ENCODE peak calls at places on chromosomes 2 and 18, in five cellular contexts. One of them, this sample, is unnamed.

GRCh38 chr2:32787207-32787606 is 159.4 kb downstream of the TTC27 start:
- DNase-seq in HepG2: no peak
- DNase-seq in fibroblast of lung: no peak
- DNase-seq in MM.1S: no peak
- DNase-seq in neural progenitor cell: no peak
- DNase-seq in this sample: no peak

GRCh38 chr2:201999289-201999688 is 34.4 kb upstream of the FZD7 start:
- DNase-seq in neural progenitor cell: no peak
- DNase-seq in HepG2: no peak
- DNase-seq in MM.1S: no peak
- DNase-seq in fibroblast of lung: peak; percentile 57
- DNase-seq in this sample: no peak

GRCh38 chr2:71938108-71938507 is 209.6 kb downstream of the CYP26B1 start:
- DNase-seq in fibroblast of lung: no peak
- DNase-seq in HepG2: no peak
- DNase-seq in MM.1S: no peak
- DNase-seq in neural progenitor cell: no peak
- DNase-seq in this sample: no peak

GRCh38 chr2:111202266-111203040 is 81.7 kb downstream of the BCL2L11 start:
- DNase-seq in fibroblast of lung: peak; percentile 59
- DNase-seq in neural progenitor cell: no peak
- DNase-seq in HepG2: no peak
- DNase-seq in MM.1S: no peak
- DNase-seq in this sample: no peak

GRCh38 chr2:73919596-73920228 is 7.0 kb upstream of the DGUOK start:
- DNase-seq in HepG2: no peak
- DNase-seq in MM.1S: no peak
- DNase-seq in neural progenitor cell: no peak
- DNase-seq in fibroblast of lung: no peak
- DNase-seq in this sample: no peak

GRCh38 chr2:226544581-226545210 is 254.9 kb downstream of the IRS1 start:
- DNase-seq in fibroblast of lung: peak; percentile 43
- DNase-seq in HepG2: no peak
- DNase-seq in MM.1S: no peak
- DNase-seq in neural progenitor cell: no peak
- DNase-seq in this sample: no peak

GRCh38 chr2:120283649-120284048 is 31.0 kb downstream of the RALB start:
- DNase-seq in fibroblast of lung: peak; percentile 49
- DNase-seq in MM.1S: no peak
- DNase-seq in neural progenitor cell: peak; percentile 58
- DNase-seq in HepG2: peak; percentile 65
- DNase-seq in this sample: peak; percentile 88

GRCh38 chr2:62550466-62550865 is 44.5 kb upstream of the TMEM17 start:
- DNase-seq in neural progenitor cell: no peak
- DNase-seq in MM.1S: no peak
- DNase-seq in HepG2: no peak
- DNase-seq in fibroblast of lung: no peak
- DNase-seq in this sample: no peak

GRCh38 chr18:44643004-44643403 is 37.7 kb upstream of the SETBP1 start:
- DNase-seq in fibroblast of lung: no peak
- DNase-seq in neural progenitor cell: no peak
- DNase-seq in MM.1S: no peak
- DNase-seq in HepG2: no peak
- DNase-seq in this sample: no peak

GRCh38 chr2:150046211-150046610 is 441.3 kb downstream of the RND3 start:
- DNase-seq in HepG2: no peak
- DNase-seq in neural progenitor cell: no peak
- DNase-seq in fibroblast of lung: no peak
- DNase-seq in MM.1S: no peak
- DNase-seq in this sample: no peak

GRCh38 chr18:38751211-38751610 is 1185.6 kb upstream of the CELF4 start:
- DNase-seq in fibroblast of lung: no peak
- DNase-seq in MM.1S: no peak
- DNase-seq in HepG2: no peak
- DNase-seq in neural progenitor cell: no peak
- DNase-seq in this sample: no peak

GRCh38 chr2:109164739-109165221 is 35.8 kb downstream of the SH3RF3 start:
- DNase-seq in HepG2: no peak
- DNase-seq in MM.1S: no peak
- DNase-seq in neural progenitor cell: no peak
- DNase-seq in fibroblast of lung: peak; percentile 75
- DNase-seq in this sample: no peak

GRCh38 chr2:141641462-141641861 is 489.4 kb downstream of the LRP1B start:
- DNase-seq in neural progenitor cell: no peak
- DNase-seq in HepG2: no peak
- DNase-seq in fibroblast of lung: peak; percentile 31
- DNase-seq in MM.1S: no peak
- DNase-seq in this sample: no peak

GRCh38 chr18:77815666-77816338 is 566.2 kb downstream of the GALR1 start:
- DNase-seq in neural progenitor cell: no peak
- DNase-seq in fibroblast of lung: no peak
- DNase-seq in MM.1S: peak; percentile 11
- DNase-seq in HepG2: no peak
- DNase-seq in this sample: no peak

GRCh38 chr18:702957-703659 is 9.3 kb downstream of the ENOSF1 start:
- DNase-seq in neural progenitor cell: no peak
- DNase-seq in HepG2: peak; percentile 79
- DNase-seq in MM.1S: no peak
- DNase-seq in fibroblast of lung: peak; percentile 80
- DNase-seq in this sample: no peak

GRCh38 chr2:136235451-136236418 is 117.8 kb upstream of the CXCR4 start:
- DNase-seq in HepG2: peak; percentile 35
- DNase-seq in neural progenitor cell: no peak
- DNase-seq in MM.1S: no peak
- DNase-seq in fibroblast of lung: peak; percentile 14
- DNase-seq in this sample: no peak

GRCh38 chr18:63098014-63098981 is 221.3 kb downstream of the BCL2 start:
- DNase-seq in neural progenitor cell: no peak
- DNase-seq in HepG2: no peak
- DNase-seq in fibroblast of lung: no peak
- DNase-seq in MM.1S: peak; percentile 83
- DNase-seq in this sample: no peak

GRCh38 chr2:127663566-127664064 is 11.7 kb downstream of the LIMS2 start:
- DNase-seq in fibroblast of lung: no peak
- DNase-seq in HepG2: no peak
- DNase-seq in MM.1S: no peak
- DNase-seq in neural progenitor cell: no peak
- DNase-seq in this sample: no peak

GRCh38 chr2:53131416-53131815 is 636.2 kb upstream of the CHAC2 start:
- DNase-seq in fibroblast of lung: peak; percentile 18
- DNase-seq in neural progenitor cell: no peak
- DNase-seq in HepG2: no peak
- DNase-seq in MM.1S: no peak
- DNase-seq in this sample: peak; percentile 17

GRCh38 chr2:167814881-167815718 is 432.3 kb downstream of the STK39 start:
- DNase-seq in fibroblast of lung: no peak
- DNase-seq in MM.1S: no peak
- DNase-seq in HepG2: peak; percentile 100
- DNase-seq in neural progenitor cell: no peak
- DNase-seq in this sample: no peak

GRCh38 chr2:129396980-129397599 is 582.4 kb upstream of the RAB6C start:
- DNase-seq in fibroblast of lung: peak; percentile 11
- DNase-seq in MM.1S: peak; percentile 46
- DNase-seq in HepG2: peak; percentile 45
- DNase-seq in neural progenitor cell: peak; percentile 71
- DNase-seq in this sample: peak; percentile 80

GRCh38 chr18:76232010-76232409 is 263.0 kb downstream of the ZNF516 start:
- DNase-seq in neural progenitor cell: no peak
- DNase-seq in fibroblast of lung: no peak
- DNase-seq in MM.1S: no peak
- DNase-seq in HepG2: no peak
- DNase-seq in this sample: no peak

GRCh38 chr18:79877163-79878091 is 74.0 kb downstream of the SLC66A2 start:
- DNase-seq in MM.1S: no peak
- DNase-seq in HepG2: no peak
- DNase-seq in fibroblast of lung: no peak
- DNase-seq in neural progenitor cell: peak; percentile 54
- DNase-seq in this sample: no peak

GRCh38 chr2:46800625-46801024 is 115.0 kb downstream of the MCFD2 start:
- DNase-seq in MM.1S: no peak
- DNase-seq in neural progenitor cell: no peak
- DNase-seq in fibroblast of lung: no peak
- DNase-seq in HepG2: no peak
- DNase-seq in this sample: no peak

GRCh38 chr2:235936493-235936892 is 231.7 kb downstream of the GBX2 start:
- DNase-seq in neural progenitor cell: peak; percentile 43
- DNase-seq in MM.1S: no peak
- DNase-seq in fibroblast of lung: no peak
- DNase-seq in HepG2: peak; percentile 25
- DNase-seq in this sample: peak; percentile 71

GRCh38 chr18:10376735-10377134 is 77.7 kb upstream of the APCDD1 start:
- DNase-seq in neural progenitor cell: no peak
- DNase-seq in HepG2: no peak
- DNase-seq in MM.1S: no peak
- DNase-seq in fibroblast of lung: no peak
- DNase-seq in this sample: no peak

GRCh38 chr18:77106331-77106730 is 26.3 kb downstream of the MBP start:
- DNase-seq in fibroblast of lung: no peak
- DNase-seq in neural progenitor cell: no peak
- DNase-seq in HepG2: no peak
- DNase-seq in MM.1S: no peak
- DNase-seq in this sample: no peak

GRCh38 chr18:51133580-51134160 is 63.8 kb downstream of the MEX3C start:
- DNase-seq in MM.1S: no peak
- DNase-seq in HepG2: peak; percentile 41
- DNase-seq in neural progenitor cell: no peak
- DNase-seq in fibroblast of lung: peak; percentile 1
- DNase-seq in this sample: no peak

GRCh38 chr18:31723998-31724711 is 36.5 kb downstream of the SLC25A52 start:
- DNase-seq in neural progenitor cell: no peak
- DNase-seq in HepG2: no peak
- DNase-seq in fibroblast of lung: peak; percentile 18
- DNase-seq in MM.1S: no peak
- DNase-seq in this sample: no peak

GRCh38 chr2:160658851-160659250 is 165.2 kb upstream of the RBMS1 start:
- DNase-seq in fibroblast of lung: no peak
- DNase-seq in neural progenitor cell: no peak
- DNase-seq in MM.1S: no peak
- DNase-seq in HepG2: no peak
- DNase-seq in this sample: no peak

DNA sequence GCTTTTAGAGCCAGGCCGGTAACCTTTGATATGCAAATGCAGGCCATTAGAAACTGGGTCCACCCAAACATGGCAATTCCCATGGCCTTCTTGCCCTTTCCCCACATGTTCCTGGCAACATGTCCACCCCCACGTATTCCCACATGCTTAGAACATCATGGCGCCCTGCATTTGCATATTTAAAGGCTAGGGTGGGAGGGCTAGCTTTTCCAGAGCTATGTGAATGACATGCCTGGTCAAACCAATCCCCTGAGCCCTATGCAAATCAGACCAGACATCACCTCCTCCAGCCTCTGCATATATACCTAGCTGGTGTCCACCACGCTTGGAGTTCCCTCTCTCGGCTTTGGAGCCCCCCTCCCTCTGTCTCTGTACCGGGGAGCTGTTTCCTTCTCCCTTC is 481.9 kb downstream of the CDH2 start:
- DNase-seq in HepG2: no peak
- DNase-seq in fibroblast of lung: no peak
- DNase-seq in neural progenitor cell: no peak
- DNase-seq in MM.1S: no peak
- DNase-seq in this sample: peak; percentile 27
- H2AFZ ChIP-seq in HepG2: no peak overlapping the region
- H2AFZ ChIP-seq in fibroblast of lung: no peak overlapping the region
- H2AFZ ChIP-seq in neural progenitor cell: peak overlapping the region; percentile 15
- H2AFZ ChIP-seq in MM.1S: no peak overlapping the region
- H2AFZ ChIP-seq in this sample: no peak overlapping the region

GRCh38 chr2:134737671-134738070 is 18.9 kb upstream of the TMEM163 start:
- DNase-seq in neural progenitor cell: no peak
- DNase-seq in MM.1S: no peak
- DNase-seq in fibroblast of lung: no peak
- DNase-seq in HepG2: no peak
- DNase-seq in this sample: no peak
- H2AFZ ChIP-seq in neural progenitor cell: no peak overlapping the region
- H2AFZ ChIP-seq in MM.1S: no peak overlapping the region
- H2AFZ ChIP-seq in fibroblast of lung: no peak overlapping the region
- H2AFZ ChIP-seq in HepG2: no peak overlapping the region
- H2AFZ ChIP-seq in this sample: no peak overlapping the region

GRCh38 chr2:227939271-227940027 is 68.0 kb downstream of the DAW1 start:
- DNase-seq in MM.1S: peak; percentile 48
- DNase-seq in HepG2: peak; percentile 60
- DNase-seq in neural progenitor cell: peak; percentile 83
- DNase-seq in fibroblast of lung: peak; percentile 56
- DNase-seq in this sample: peak; percentile 75
- H2AFZ ChIP-seq in MM.1S: no peak overlapping the region
- H2AFZ ChIP-seq in HepG2: peak overlapping the region; percentile 58
- H2AFZ ChIP-seq in neural progenitor cell: peak overlapping the region; percentile 99
- H2AFZ ChIP-seq in fibroblast of lung: peak overlapping the region; percentile 22
- H2AFZ ChIP-seq in this sample: peak overlapping the region; percentile 85

DNA sequence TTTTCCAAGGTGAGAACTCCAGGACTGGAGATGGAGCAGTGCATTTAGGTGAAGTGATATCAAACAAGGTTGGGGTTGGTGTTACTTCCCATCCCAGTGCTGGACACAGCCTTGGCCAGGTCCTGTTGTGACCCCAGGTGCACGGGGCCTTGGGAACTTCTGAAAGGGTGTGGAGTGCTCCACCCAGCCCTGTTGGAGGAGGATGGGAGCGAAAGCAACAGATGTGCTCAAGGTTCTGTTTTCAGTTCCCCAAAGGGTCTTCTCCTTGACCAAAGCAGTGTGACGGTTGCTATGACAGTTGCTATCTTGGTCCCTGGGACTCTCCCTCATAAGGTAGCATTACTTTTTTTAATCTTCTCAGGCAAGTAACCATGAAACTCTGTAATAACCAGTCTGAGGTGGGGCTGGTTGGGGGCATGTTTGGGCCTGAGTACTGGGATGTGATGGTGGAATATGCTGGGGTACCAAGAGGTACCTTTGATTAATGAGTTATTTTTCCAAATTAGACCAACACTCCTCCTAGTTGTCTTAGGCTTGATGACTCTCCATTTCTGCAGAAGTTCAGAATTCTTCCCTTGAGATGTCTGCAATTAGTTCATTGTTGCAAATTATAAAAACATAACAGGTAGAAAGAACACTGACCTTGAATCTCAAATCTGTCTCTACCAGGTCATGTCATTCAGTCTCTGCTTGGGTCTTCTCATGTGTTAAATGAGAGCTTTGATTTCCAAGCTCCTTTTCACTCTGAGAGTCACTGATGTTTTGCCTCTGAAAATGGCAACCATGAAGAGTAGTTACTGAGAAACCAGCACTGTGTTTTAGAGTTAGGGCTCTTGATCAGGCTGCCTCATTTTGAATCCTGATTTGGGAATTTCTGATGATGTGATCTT is 154.5 kb downstream of the RPIA start:
- DNase-seq in neural progenitor cell: no peak
- DNase-seq in HepG2: no peak
- DNase-seq in MM.1S: no peak
- DNase-seq in fibroblast of lung: no peak
- DNase-seq in this sample: no peak
- H2AFZ ChIP-seq in neural progenitor cell: no peak overlapping the region
- H2AFZ ChIP-seq in HepG2: no peak overlapping the region
- H2AFZ ChIP-seq in MM.1S: no peak overlapping the region
- H2AFZ ChIP-seq in fibroblast of lung: no peak overlapping the region
- H2AFZ ChIP-seq in this sample: no peak overlapping the region

GRCh38 chr18:3757361-3757760 is 307.4 kb downstream of the TGIF1 start:
- DNase-seq in MM.1S: no peak
- DNase-seq in fibroblast of lung: no peak
- DNase-seq in HepG2: no peak
- DNase-seq in neural progenitor cell: no peak
- DNase-seq in this sample: no peak
- H2AFZ ChIP-seq in MM.1S: no peak overlapping the region
- H2AFZ ChIP-seq in fibroblast of lung: no peak overlapping the region
- H2AFZ ChIP-seq in HepG2: no peak overlapping the region
- H2AFZ ChIP-seq in neural progenitor cell: no peak overlapping the region
- H2AFZ ChIP-seq in this sample: no peak overlapping the region

This sample was measured in GM23338.